ENCODE peak calls at places on chromosomes 7 and 10, in ten cellular contexts. One of them, this sample, is unnamed.

GRCh38 chr10:118962159-118962863 is 67.2 kb upstream of the NANOS1 start:
- DNase-seq in left ventricle myocardium inferior: no peak
- DNase-seq in cardiac fibroblast: no peak
- DNase-seq in upper lobe of left lung: no peak
- DNase-seq in bronchial epithelial cell: peak
- DNase-seq in HCT116: no peak
- DNase-seq in psoas muscle: no peak
- DNase-seq in WTC11: no peak
- DNase-seq in colonic mucosa: no peak
- DNase-seq in neural progenitor cell: no peak
- DNase-seq in this sample: no peak

GRCh38 chr10:59709472-59710125 is at the start of gene SLC16A9:
- DNase-seq in psoas muscle: peak
- DNase-seq in bronchial epithelial cell: peak
- DNase-seq in left ventricle myocardium inferior: peak
- DNase-seq in WTC11: peak
- DNase-seq in HCT116: peak
- DNase-seq in neural progenitor cell: peak
- DNase-seq in cardiac fibroblast: peak
- DNase-seq in upper lobe of left lung: peak
- DNase-seq in colonic mucosa: peak
- DNase-seq in this sample: peak

GRCh38 chr7:141430426-141431142 is 120.6 kb upstream of the AGK start:
- DNase-seq in psoas muscle: no peak
- DNase-seq in cardiac fibroblast: no peak
- DNase-seq in HCT116: no peak
- DNase-seq in bronchial epithelial cell: no peak
- DNase-seq in neural progenitor cell: peak
- DNase-seq in colonic mucosa: no peak
- DNase-seq in WTC11: peak
- DNase-seq in left ventricle myocardium inferior: no peak
- DNase-seq in upper lobe of left lung: no peak
- DNase-seq in this sample: no peak

GRCh38 chr10:4390219-4390618 is 435.8 kb upstream of the AKR1E2 start:
- DNase-seq in neural progenitor cell: no peak
- DNase-seq in WTC11: no peak
- DNase-seq in HCT116: no peak
- DNase-seq in cardiac fibroblast: peak
- DNase-seq in bronchial epithelial cell: no peak
- DNase-seq in upper lobe of left lung: no peak
- DNase-seq in colonic mucosa: no peak
- DNase-seq in psoas muscle: no peak
- DNase-seq in left ventricle myocardium inferior: no peak
- DNase-seq in this sample: no peak

GRCh38 chr10:75406158-75407065 is 4.8 kb upstream of the ZNF503 start:
- DNase-seq in upper lobe of left lung: peak
- DNase-seq in bronchial epithelial cell: no peak
- DNase-seq in psoas muscle: no peak
- DNase-seq in neural progenitor cell: peak
- DNase-seq in cardiac fibroblast: no peak
- DNase-seq in colonic mucosa: no peak
- DNase-seq in WTC11: no peak
- DNase-seq in HCT116: no peak
- DNase-seq in left ventricle myocardium inferior: no peak
- DNase-seq in this sample: no peak

GRCh38 chr7:45182856-45183710 is 25.5 kb downstream of the RAMP3 start:
- DNase-seq in cardiac fibroblast: no peak
- DNase-seq in left ventricle myocardium inferior: no peak
- DNase-seq in psoas muscle: no peak
- DNase-seq in HCT116: no peak
- DNase-seq in WTC11: no peak
- DNase-seq in neural progenitor cell: no peak
- DNase-seq in upper lobe of left lung: no peak
- DNase-seq in colonic mucosa: no peak
- DNase-seq in bronchial epithelial cell: no peak
- DNase-seq in this sample: no peak

GRCh38 chr7:41316410-41316809 is 386.5 kb downstream of the INHBA start:
- DNase-seq in colonic mucosa: peak
- DNase-seq in left ventricle myocardium inferior: no peak
- DNase-seq in bronchial epithelial cell: no peak
- DNase-seq in psoas muscle: no peak
- DNase-seq in cardiac fibroblast: no peak
- DNase-seq in neural progenitor cell: no peak
- DNase-seq in HCT116: no peak
- DNase-seq in upper lobe of left lung: no peak
- DNase-seq in WTC11: no peak
- DNase-seq in this sample: no peak

GRCh38 chr7:38241071-38241470 is 32.4 kb downstream of the TARP start:
- DNase-seq in colonic mucosa: no peak
- DNase-seq in HCT116: no peak
- DNase-seq in upper lobe of left lung: no peak
- DNase-seq in left ventricle myocardium inferior: no peak
- DNase-seq in neural progenitor cell: no peak
- DNase-seq in WTC11: no peak
- DNase-seq in cardiac fibroblast: no peak
- DNase-seq in psoas muscle: no peak
- DNase-seq in bronchial epithelial cell: no peak
- DNase-seq in this sample: no peak

GRCh38 chr10:78553792-78554191 is 515.0 kb upstream of the ZMIZ1 start:
- DNase-seq in HCT116: no peak
- DNase-seq in neural progenitor cell: no peak
- DNase-seq in left ventricle myocardium inferior: no peak
- DNase-seq in upper lobe of left lung: no peak
- DNase-seq in psoas muscle: no peak
- DNase-seq in cardiac fibroblast: no peak
- DNase-seq in WTC11: no peak
- DNase-seq in bronchial epithelial cell: no peak
- DNase-seq in colonic mucosa: no peak
- DNase-seq in this sample: no peak

GRCh38 chr7:118312051-118312450 is 87.5 kb downstream of the ANKRD7 start:
- DNase-seq in upper lobe of left lung: no peak
- DNase-seq in psoas muscle: no peak
- DNase-seq in bronchial epithelial cell: peak
- DNase-seq in WTC11: no peak
- DNase-seq in cardiac fibroblast: no peak
- DNase-seq in neural progenitor cell: no peak
- DNase-seq in left ventricle myocardium inferior: no peak
- DNase-seq in colonic mucosa: no peak
- DNase-seq in HCT116: no peak
- DNase-seq in this sample: no peak

GRCh38 chr10:43128331-43128730 is 9.9 kb upstream of the CSGALNACT2 start:
- DNase-seq in neural progenitor cell: no peak
- DNase-seq in HCT116: no peak
- DNase-seq in cardiac fibroblast: no peak
- DNase-seq in colonic mucosa: peak
- DNase-seq in upper lobe of left lung: no peak
- DNase-seq in bronchial epithelial cell: no peak
- DNase-seq in WTC11: no peak
- DNase-seq in left ventricle myocardium inferior: no peak
- DNase-seq in psoas muscle: no peak
- DNase-seq in this sample: no peak

GRCh38 chr7:81501220-81501619 is 268.6 kb downstream of the HGF start:
- DNase-seq in psoas muscle: no peak
- DNase-seq in WTC11: no peak
- DNase-seq in bronchial epithelial cell: peak
- DNase-seq in colonic mucosa: no peak
- DNase-seq in left ventricle myocardium inferior: no peak
- DNase-seq in cardiac fibroblast: peak
- DNase-seq in upper lobe of left lung: no peak
- DNase-seq in neural progenitor cell: no peak
- DNase-seq in HCT116: peak
- DNase-seq in this sample: no peak

DNA sequence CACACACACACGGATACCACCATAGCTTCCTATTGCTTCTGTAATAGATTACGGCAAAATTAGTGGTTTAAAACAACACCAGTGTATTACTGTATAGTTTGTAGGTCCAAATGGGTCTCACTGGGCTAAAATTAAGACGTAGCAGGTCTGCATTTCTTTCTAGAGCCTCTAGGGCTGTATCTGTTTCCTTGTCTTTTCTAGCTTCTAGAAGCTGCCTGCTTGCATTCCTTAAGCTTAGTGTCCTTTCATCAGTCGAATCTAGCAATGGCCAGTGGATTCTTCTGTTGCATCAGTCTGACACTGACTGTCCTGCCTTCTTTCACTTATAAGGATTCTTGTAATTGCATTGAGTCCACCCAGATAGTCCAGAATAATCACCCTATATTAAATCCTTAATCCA is 882.3 kb downstream of the PCDH15 start:
- DNase-seq in colonic mucosa: no peak
- DNase-seq in psoas muscle: no peak
- DNase-seq in WTC11: no peak
- DNase-seq in upper lobe of left lung: no peak
- DNase-seq in left ventricle myocardium inferior: no peak
- DNase-seq in neural progenitor cell: peak
- DNase-seq in cardiac fibroblast: no peak
- DNase-seq in bronchial epithelial cell: no peak
- DNase-seq in HCT116: no peak
- DNase-seq in this sample: no peak
- TF ChIP-seq CTCF in colonic mucosa: no peak
- TF ChIP-seq CTCF in psoas muscle: no peak
- TF ChIP-seq CTCF in WTC11: no peak
- TF ChIP-seq CTCF in upper lobe of left lung: no peak
- TF ChIP-seq CTCF in left ventricle myocardium inferior: no peak
- TF ChIP-seq CTCF in neural progenitor cell: peak
- TF ChIP-seq CTCF in cardiac fibroblast: no peak
- TF ChIP-seq CTCF in bronchial epithelial cell: no peak
- TF ChIP-seq CTCF in HCT116: no peak
- TF ChIP-seq CTCF in this sample: no peak

GRCh38 chr10:93701903-93702277 is 502 bp downstream of the FRA10AC1 start:
- DNase-seq in HCT116: no peak
- DNase-seq in psoas muscle: no peak
- DNase-seq in colonic mucosa: peak
- DNase-seq in WTC11: no peak
- DNase-seq in left ventricle myocardium inferior: no peak
- DNase-seq in cardiac fibroblast: peak
- DNase-seq in bronchial epithelial cell: peak
- DNase-seq in upper lobe of left lung: no peak
- DNase-seq in neural progenitor cell: no peak
- DNase-seq in this sample: no peak

GRCh38 chr10:93702278-93703001 is at the start of gene FRA10AC1:
- DNase-seq in bronchial epithelial cell: peak
- DNase-seq in HCT116: peak
- DNase-seq in WTC11: peak
- DNase-seq in colonic mucosa: peak
- DNase-seq in left ventricle myocardium inferior: peak
- DNase-seq in cardiac fibroblast: peak
- DNase-seq in upper lobe of left lung: peak
- DNase-seq in neural progenitor cell: peak
- DNase-seq in psoas muscle: peak
- DNase-seq in this sample: peak

GRCh38 chr10:93703066-93703465 is 674 bp upstream of the FRA10AC1 start:
- DNase-seq in upper lobe of left lung: no peak
- DNase-seq in bronchial epithelial cell: peak
- DNase-seq in left ventricle myocardium inferior: no peak
- DNase-seq in colonic mucosa: peak
- DNase-seq in psoas muscle: no peak
- DNase-seq in WTC11: no peak
- DNase-seq in HCT116: no peak
- DNase-seq in neural progenitor cell: no peak
- DNase-seq in cardiac fibroblast: peak
- DNase-seq in this sample: no peak

GRCh38 chr10:93695720-93696119 is 6.7 kb downstream of the FRA10AC1 start:
- DNase-seq in WTC11: no peak
- DNase-seq in psoas muscle: no peak
- DNase-seq in neural progenitor cell: no peak
- DNase-seq in colonic mucosa: no peak
- DNase-seq in cardiac fibroblast: no peak
- DNase-seq in upper lobe of left lung: no peak
- DNase-seq in bronchial epithelial cell: no peak
- DNase-seq in left ventricle myocardium inferior: no peak
- DNase-seq in HCT116: no peak
- DNase-seq in this sample: no peak

GRCh38 chr10:93697207-93697606 is 5.2 kb downstream of the FRA10AC1 start:
- DNase-seq in cardiac fibroblast: no peak
- DNase-seq in bronchial epithelial cell: no peak
- DNase-seq in neural progenitor cell: no peak
- DNase-seq in WTC11: no peak
- DNase-seq in HCT116: no peak
- DNase-seq in left ventricle myocardium inferior: no peak
- DNase-seq in colonic mucosa: no peak
- DNase-seq in psoas muscle: no peak
- DNase-seq in upper lobe of left lung: no peak
- DNase-seq in this sample: no peak
- TF ChIP-seq CTCF in cardiac fibroblast: no peak
- TF ChIP-seq CTCF in bronchial epithelial cell: no peak
- TF ChIP-seq CTCF in neural progenitor cell: peak
- TF ChIP-seq CTCF in WTC11: no peak
- TF ChIP-seq CTCF in HCT116: no peak
- TF ChIP-seq CTCF in left ventricle myocardium inferior: no peak
- TF ChIP-seq CTCF in colonic mucosa: no peak
- TF ChIP-seq CTCF in psoas muscle: no peak
- TF ChIP-seq CTCF in upper lobe of left lung: no peak
- TF ChIP-seq CTCF in this sample: no peak

DNA sequence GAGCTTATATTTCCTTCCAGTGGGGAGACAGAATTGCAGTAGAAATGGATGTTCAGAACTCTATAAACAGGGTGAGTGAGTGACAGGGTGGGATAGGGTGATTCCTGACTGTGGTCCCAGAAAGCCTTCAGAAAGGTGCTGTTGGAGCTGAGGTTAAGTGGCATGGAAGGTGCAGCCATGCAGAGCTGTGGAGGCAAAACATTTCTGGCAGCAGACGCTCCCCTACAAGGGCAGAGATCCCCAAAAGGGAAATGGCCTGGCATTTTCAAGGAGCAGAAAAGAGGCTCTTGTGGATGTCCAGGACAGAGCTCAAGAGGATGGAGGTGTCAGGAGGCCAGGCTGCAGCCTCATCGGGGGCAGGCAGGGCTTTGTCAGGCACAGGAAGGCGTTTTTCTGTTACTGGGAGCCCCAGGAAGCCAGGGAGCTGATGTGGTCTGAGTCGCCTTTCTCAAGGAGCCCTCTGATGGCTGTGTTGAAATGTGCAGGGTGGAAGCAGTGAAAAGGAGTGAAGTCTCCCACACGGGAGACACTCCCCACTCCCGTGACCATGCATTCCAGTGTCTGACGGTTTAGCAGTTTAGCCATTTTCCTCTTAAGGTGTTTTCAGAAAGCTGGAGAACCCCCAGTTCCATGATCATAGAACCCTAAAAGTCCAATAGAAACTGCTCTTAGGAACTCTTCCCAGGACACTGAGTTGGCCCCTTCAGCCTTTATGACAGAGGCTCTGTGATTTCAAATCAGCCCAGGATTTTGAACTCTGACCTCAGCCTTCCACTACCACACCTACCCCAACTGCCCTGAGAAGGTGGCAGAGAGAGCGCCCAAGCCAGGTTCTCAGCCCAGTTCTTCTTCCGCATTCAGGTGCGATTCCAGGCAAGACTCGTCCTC is 96.2 kb downstream of the C10orf105 start:
- DNase-seq in bronchial epithelial cell: peak
- DNase-seq in psoas muscle: no peak
- DNase-seq in left ventricle myocardium inferior: no peak
- DNase-seq in colonic mucosa: no peak
- DNase-seq in cardiac fibroblast: peak
- DNase-seq in HCT116: no peak
- DNase-seq in upper lobe of left lung: no peak
- DNase-seq in neural progenitor cell: peak
- DNase-seq in WTC11: peak
- DNase-seq in this sample: no peak
- TF ChIP-seq CTCF in bronchial epithelial cell: no peak
- TF ChIP-seq CTCF in psoas muscle: no peak
- TF ChIP-seq CTCF in left ventricle myocardium inferior: peak
- TF ChIP-seq CTCF in colonic mucosa: no peak
- TF ChIP-seq CTCF in cardiac fibroblast: peak
- TF ChIP-seq CTCF in HCT116: no peak
- TF ChIP-seq CTCF in upper lobe of left lung: no peak
- TF ChIP-seq CTCF in neural progenitor cell: peak
- TF ChIP-seq CTCF in WTC11: no peak
- TF ChIP-seq CTCF in this sample: no peak

GRCh38 chr10:121088524-121088923 is 237.4 kb downstream of the WDR11 start:
- DNase-seq in HCT116: no peak
- DNase-seq in bronchial epithelial cell: peak
- DNase-seq in cardiac fibroblast: no peak
- DNase-seq in WTC11: peak
- DNase-seq in upper lobe of left lung: no peak
- DNase-seq in left ventricle myocardium inferior: no peak
- DNase-seq in psoas muscle: no peak
- DNase-seq in neural progenitor cell: peak
- DNase-seq in colonic mucosa: no peak
- DNase-seq in this sample: no peak
- TF ChIP-seq CTCF in HCT116: peak
- TF ChIP-seq CTCF in bronchial epithelial cell: peak
- TF ChIP-seq CTCF in cardiac fibroblast: no peak
- TF ChIP-seq CTCF in WTC11: no peak
- TF ChIP-seq CTCF in upper lobe of left lung: peak
- TF ChIP-seq CTCF in left ventricle myocardium inferior: no peak
- TF ChIP-seq CTCF in psoas muscle: no peak
- TF ChIP-seq CTCF in neural progenitor cell: peak
- TF ChIP-seq CTCF in colonic mucosa: no peak
- TF ChIP-seq CTCF in this sample: no peak

This sample was measured in mesothelial cell of epicardium.